ENCODE peak calls at places on chromosomes 2 and 18, in ten cellular contexts. One of them, this sample, is unnamed.
A peak's percentile ranks its signal among the peaks of the same experiment; 100 is the strongest.

GRCh38 chr18:50602466-50602865 is 42.6 kb downstream of the MAPK4 start:
- DNase-seq in HTR-8/SVneo: no peak
- DNase-seq in bronchial epithelial cell: peak; percentile 22
- DNase-seq in SHP77 treated with DMSO at 0.1 percent for 48 hours: no peak
- DNase-seq in DMS79 treated with DMSO at 0.1 percent for 48 hours: no peak
- DNase-seq in tibial artery: no peak
- DNase-seq in upper lobe of right lung: no peak
- DNase-seq in endodermal cell: no peak
- DNase-seq in stimulated activated CD8-positive, alpha-beta memory T cell treated with anti-CD3 and anti-CD28 coated beads, Interleukin-15, amount 100 ng/mL, for 4 hours: no peak
- DNase-seq in RCC 7860: no peak
- DNase-seq in this sample: no peak

GRCh38 chr2:85326946-85327756 is 638 bp downstream of the TGOLN2 start:
- DNase-seq in HTR-8/SVneo: peak; percentile 23
- DNase-seq in bronchial epithelial cell: peak; percentile 43
- DNase-seq in SHP77 treated with DMSO at 0.1 percent for 48 hours: no peak
- DNase-seq in DMS79 treated with DMSO at 0.1 percent for 48 hours: peak; percentile 61
- DNase-seq in tibial artery: peak; percentile 55
- DNase-seq in upper lobe of right lung: peak; percentile 76
- DNase-seq in endodermal cell: peak; percentile 72
- DNase-seq in stimulated activated CD8-positive, alpha-beta memory T cell treated with anti-CD3 and anti-CD28 coated beads, Interleukin-15, amount 100 ng/mL, for 4 hours: no peak
- DNase-seq in RCC 7860: no peak
- DNase-seq in this sample: peak; percentile 45

GRCh38 chr2:207926133-207927076 is 98.9 kb downstream of the PLEKHM3 start:
- DNase-seq in HTR-8/SVneo: no peak
- DNase-seq in bronchial epithelial cell: peak; percentile 56
- DNase-seq in SHP77 treated with DMSO at 0.1 percent for 48 hours: peak; percentile 46
- DNase-seq in DMS79 treated with DMSO at 0.1 percent for 48 hours: no peak
- DNase-seq in tibial artery: peak; percentile 68
- DNase-seq in upper lobe of right lung: no peak
- DNase-seq in endodermal cell: no peak
- DNase-seq in stimulated activated CD8-positive, alpha-beta memory T cell treated with anti-CD3 and anti-CD28 coated beads, Interleukin-15, amount 100 ng/mL, for 4 hours: no peak
- DNase-seq in RCC 7860: peak; percentile 15
- DNase-seq in this sample: peak; percentile 15

GRCh38 chr2:198525196-198525595 is 720.8 kb downstream of the PLCL1 start:
- DNase-seq in HTR-8/SVneo: no peak
- DNase-seq in bronchial epithelial cell: no peak
- DNase-seq in SHP77 treated with DMSO at 0.1 percent for 48 hours: no peak
- DNase-seq in DMS79 treated with DMSO at 0.1 percent for 48 hours: no peak
- DNase-seq in tibial artery: no peak
- DNase-seq in upper lobe of right lung: no peak
- DNase-seq in endodermal cell: no peak
- DNase-seq in stimulated activated CD8-positive, alpha-beta memory T cell treated with anti-CD3 and anti-CD28 coated beads, Interleukin-15, amount 100 ng/mL, for 4 hours: no peak
- DNase-seq in RCC 7860: no peak
- DNase-seq in this sample: no peak

GRCh38 chr18:21597616-21598015 is 2.9 kb downstream of the ESCO1 start:
- DNase-seq in HTR-8/SVneo: no peak
- DNase-seq in bronchial epithelial cell: no peak
- DNase-seq in SHP77 treated with DMSO at 0.1 percent for 48 hours: no peak
- DNase-seq in DMS79 treated with DMSO at 0.1 percent for 48 hours: no peak
- DNase-seq in tibial artery: no peak
- DNase-seq in upper lobe of right lung: no peak
- DNase-seq in endodermal cell: no peak
- DNase-seq in stimulated activated CD8-positive, alpha-beta memory T cell treated with anti-CD3 and anti-CD28 coated beads, Interleukin-15, amount 100 ng/mL, for 4 hours: no peak
- DNase-seq in RCC 7860: no peak
- DNase-seq in this sample: no peak

GRCh38 chr2:231743376-231744116 is 35.2 kb downstream of the PTMA start:
- DNase-seq in HTR-8/SVneo: no peak
- DNase-seq in bronchial epithelial cell: no peak
- DNase-seq in SHP77 treated with DMSO at 0.1 percent for 48 hours: no peak
- DNase-seq in DMS79 treated with DMSO at 0.1 percent for 48 hours: no peak
- DNase-seq in tibial artery: no peak
- DNase-seq in upper lobe of right lung: no peak
- DNase-seq in endodermal cell: peak; percentile 2
- DNase-seq in stimulated activated CD8-positive, alpha-beta memory T cell treated with anti-CD3 and anti-CD28 coated beads, Interleukin-15, amount 100 ng/mL, for 4 hours: no peak
- DNase-seq in RCC 7860: no peak
- DNase-seq in this sample: no peak

GRCh38 chr2:173858297-173858731 is 106.9 kb downstream of the SP3 start:
- DNase-seq in HTR-8/SVneo: no peak
- DNase-seq in bronchial epithelial cell: no peak
- DNase-seq in SHP77 treated with DMSO at 0.1 percent for 48 hours: no peak
- DNase-seq in DMS79 treated with DMSO at 0.1 percent for 48 hours: no peak
- DNase-seq in tibial artery: no peak
- DNase-seq in upper lobe of right lung: no peak
- DNase-seq in endodermal cell: no peak
- DNase-seq in stimulated activated CD8-positive, alpha-beta memory T cell treated with anti-CD3 and anti-CD28 coated beads, Interleukin-15, amount 100 ng/mL, for 4 hours: no peak
- DNase-seq in RCC 7860: peak; percentile 83
- DNase-seq in this sample: no peak

GRCh38 chr2:218806346-218806978 is 24.5 kb downstream of the CYP27A1 start:
- DNase-seq in HTR-8/SVneo: peak; percentile 72
- DNase-seq in bronchial epithelial cell: peak; percentile 88
- DNase-seq in SHP77 treated with DMSO at 0.1 percent for 48 hours: no peak
- DNase-seq in DMS79 treated with DMSO at 0.1 percent for 48 hours: peak; percentile 91
- DNase-seq in tibial artery: peak; percentile 90
- DNase-seq in upper lobe of right lung: peak; percentile 87
- DNase-seq in endodermal cell: no peak
- DNase-seq in stimulated activated CD8-positive, alpha-beta memory T cell treated with anti-CD3 and anti-CD28 coated beads, Interleukin-15, amount 100 ng/mL, for 4 hours: no peak
- DNase-seq in RCC 7860: peak; percentile 91
- DNase-seq in this sample: peak; percentile 73

GRCh38 chr2:95677346-95677745 is 85.5 kb downstream of the TRIM43 start:
- DNase-seq in HTR-8/SVneo: no peak
- DNase-seq in bronchial epithelial cell: no peak
- DNase-seq in SHP77 treated with DMSO at 0.1 percent for 48 hours: no peak
- DNase-seq in DMS79 treated with DMSO at 0.1 percent for 48 hours: no peak
- DNase-seq in tibial artery: no peak
- DNase-seq in upper lobe of right lung: no peak
- DNase-seq in endodermal cell: no peak
- DNase-seq in stimulated activated CD8-positive, alpha-beta memory T cell treated with anti-CD3 and anti-CD28 coated beads, Interleukin-15, amount 100 ng/mL, for 4 hours: no peak
- DNase-seq in RCC 7860: no peak
- DNase-seq in this sample: no peak

GRCh38 chr2:42569883-42570282 is 1.5 kb downstream of the MTA3 start:
- DNase-seq in HTR-8/SVneo: peak; percentile 27
- DNase-seq in bronchial epithelial cell: no peak
- DNase-seq in SHP77 treated with DMSO at 0.1 percent for 48 hours: no peak
- DNase-seq in DMS79 treated with DMSO at 0.1 percent for 48 hours: no peak
- DNase-seq in tibial artery: no peak
- DNase-seq in upper lobe of right lung: no peak
- DNase-seq in endodermal cell: no peak
- DNase-seq in stimulated activated CD8-positive, alpha-beta memory T cell treated with anti-CD3 and anti-CD28 coated beads, Interleukin-15, amount 100 ng/mL, for 4 hours: no peak
- DNase-seq in RCC 7860: no peak
- DNase-seq in this sample: no peak

GRCh38 chr2:126837926-126838717 is 60.6 kb upstream of the TEX51 start:
- DNase-seq in HTR-8/SVneo: no peak
- DNase-seq in bronchial epithelial cell: no peak
- DNase-seq in SHP77 treated with DMSO at 0.1 percent for 48 hours: no peak
- DNase-seq in DMS79 treated with DMSO at 0.1 percent for 48 hours: no peak
- DNase-seq in tibial artery: no peak
- DNase-seq in upper lobe of right lung: no peak
- DNase-seq in endodermal cell: peak; percentile 57
- DNase-seq in stimulated activated CD8-positive, alpha-beta memory T cell treated with anti-CD3 and anti-CD28 coated beads, Interleukin-15, amount 100 ng/mL, for 4 hours: no peak
- DNase-seq in RCC 7860: no peak
- DNase-seq in this sample: no peak

GRCh38 chr2:219489315-219489714 is 9.4 kb upstream of the GMPPA start:
- DNase-seq in HTR-8/SVneo: no peak
- DNase-seq in bronchial epithelial cell: no peak
- DNase-seq in SHP77 treated with DMSO at 0.1 percent for 48 hours: no peak
- DNase-seq in DMS79 treated with DMSO at 0.1 percent for 48 hours: no peak
- DNase-seq in tibial artery: no peak
- DNase-seq in upper lobe of right lung: no peak
- DNase-seq in endodermal cell: no peak
- DNase-seq in stimulated activated CD8-positive, alpha-beta memory T cell treated with anti-CD3 and anti-CD28 coated beads, Interleukin-15, amount 100 ng/mL, for 4 hours: no peak
- DNase-seq in RCC 7860: no peak
- DNase-seq in this sample: no peak

GRCh38 chr18:27860011-27860410 is 316.9 kb downstream of the CDH2 start:
- DNase-seq in HTR-8/SVneo: no peak
- DNase-seq in bronchial epithelial cell: peak; percentile 96
- DNase-seq in SHP77 treated with DMSO at 0.1 percent for 48 hours: no peak
- DNase-seq in DMS79 treated with DMSO at 0.1 percent for 48 hours: no peak
- DNase-seq in tibial artery: no peak
- DNase-seq in upper lobe of right lung: no peak
- DNase-seq in endodermal cell: no peak
- DNase-seq in stimulated activated CD8-positive, alpha-beta memory T cell treated with anti-CD3 and anti-CD28 coated beads, Interleukin-15, amount 100 ng/mL, for 4 hours: no peak
- DNase-seq in RCC 7860: no peak
- DNase-seq in this sample: no peak

GRCh38 chr2:174846941-174847938 is 83.0 kb upstream of the CHRNA1 start:
- DNase-seq in HTR-8/SVneo: peak; percentile 42
- DNase-seq in bronchial epithelial cell: peak; percentile 89
- DNase-seq in SHP77 treated with DMSO at 0.1 percent for 48 hours: no peak
- DNase-seq in DMS79 treated with DMSO at 0.1 percent for 48 hours: no peak
- DNase-seq in tibial artery: no peak
- DNase-seq in upper lobe of right lung: no peak
- DNase-seq in endodermal cell: peak; percentile 65
- DNase-seq in stimulated activated CD8-positive, alpha-beta memory T cell treated with anti-CD3 and anti-CD28 coated beads, Interleukin-15, amount 100 ng/mL, for 4 hours: no peak
- DNase-seq in RCC 7860: peak; percentile 18
- DNase-seq in this sample: no peak

GRCh38 chr2:59684771-59685166 is 868.7 kb downstream of the BCL11A start:
- DNase-seq in HTR-8/SVneo: no peak
- DNase-seq in bronchial epithelial cell: no peak
- DNase-seq in SHP77 treated with DMSO at 0.1 percent for 48 hours: no peak
- DNase-seq in DMS79 treated with DMSO at 0.1 percent for 48 hours: no peak
- DNase-seq in tibial artery: no peak
- DNase-seq in upper lobe of right lung: no peak
- DNase-seq in endodermal cell: no peak
- DNase-seq in stimulated activated CD8-positive, alpha-beta memory T cell treated with anti-CD3 and anti-CD28 coated beads, Interleukin-15, amount 100 ng/mL, for 4 hours: no peak
- DNase-seq in RCC 7860: no peak
- DNase-seq in this sample: no peak

GRCh38 chr2:12717191-12717987 is 653 bp downstream of the TRIB2 start:
- DNase-seq in HTR-8/SVneo: peak; percentile 21
- DNase-seq in bronchial epithelial cell: peak; percentile 38
- DNase-seq in SHP77 treated with DMSO at 0.1 percent for 48 hours: peak; percentile 64
- DNase-seq in DMS79 treated with DMSO at 0.1 percent for 48 hours: peak; percentile 69
- DNase-seq in tibial artery: peak; percentile 55
- DNase-seq in upper lobe of right lung: peak; percentile 84
- DNase-seq in endodermal cell: peak; percentile 89
- DNase-seq in stimulated activated CD8-positive, alpha-beta memory T cell treated with anti-CD3 and anti-CD28 coated beads, Interleukin-15, amount 100 ng/mL, for 4 hours: peak; percentile 28
- DNase-seq in RCC 7860: no peak
- DNase-seq in this sample: peak; percentile 47